ENCODE peak calls at places on chromosomes 16 and 17, in five cellular contexts. L, D, M, Z and A are unnamed samples.

GRCh38 chr17:77790143-77790829 is 168.2 kb upstream of the TNRC6C start:
- DNase-seq in L (no peak), D (no peak), M (no peak), Z (no peak), A (no peak)

GRCh38 chr17:51166987-51167931 is 1.0 kb downstream of the NME2 start:
- DNase-seq in L (peak; percentile 75), D (peak; percentile 56), M (no peak), Z (peak; percentile 74), A (peak; percentile 49)

GRCh38 chr16:85084841-85085535 is 27.3 kb downstream of the CIBAR2 start:
- DNase-seq in L (no peak), D (no peak), M (no peak), Z (no peak), A (no peak)

GRCh38 chr17:81518785-81519283 is 6.2 kb upstream of the ACTG1 start:
- DNase-seq in L (no peak), D (peak; percentile 70), M (peak; percentile 49), Z (peak; percentile 79), A (no peak)

GRCh38 chr16:9415588-9415987 is 324.1 kb downstream of the HAPSTR1 start:
- DNase-seq in L (peak; percentile 35), D (no peak), M (no peak), Z (no peak), A (no peak)

GRCh38 chr17:62807812-62808575 is at the start of gene MARCHF10:
- DNase-seq in L (peak; percentile 71), D (peak; percentile 37), M (no peak), Z (no peak), A (no peak)

GRCh38 chr16:30120340-30121105 is 2.5 kb downstream of the MAPK3 start:
- DNase-seq in L (no peak), D (no peak), M (no peak), Z (no peak), A (no peak)

GRCh38 chr17:15966183-15966878 is 21.4 kb downstream of the ADORA2B start:
- DNase-seq in L (peak; percentile 65), D (peak; percentile 94), M (no peak), Z (no peak), A (no peak)

GRCh38 chr16:30018731-30019158 is 4.3 kb upstream of the C16orf92 start:
- DNase-seq in L (peak; percentile 72), D (no peak), M (no peak), Z (no peak), A (no peak)

GRCh38 chr16:53518550-53519416 is 15.8 kb upstream of the AKTIP start:
- DNase-seq in L (peak; percentile 20), D (peak; percentile 73), M (peak; percentile 68), Z (peak; percentile 8), A (peak; percentile 56)

GRCh38 chr17:44794699-44795413 is 35.2 kb downstream of the GJC1 start:
- DNase-seq in L (no peak), D (no peak), M (no peak), Z (peak; percentile 96), A (no peak)

GRCh38 chr17:29614345-29615047 is 8.2 kb downstream of the CORO6 start:
- DNase-seq in L (no peak), D (no peak), M (no peak), Z (no peak), A (no peak)

DNA sequence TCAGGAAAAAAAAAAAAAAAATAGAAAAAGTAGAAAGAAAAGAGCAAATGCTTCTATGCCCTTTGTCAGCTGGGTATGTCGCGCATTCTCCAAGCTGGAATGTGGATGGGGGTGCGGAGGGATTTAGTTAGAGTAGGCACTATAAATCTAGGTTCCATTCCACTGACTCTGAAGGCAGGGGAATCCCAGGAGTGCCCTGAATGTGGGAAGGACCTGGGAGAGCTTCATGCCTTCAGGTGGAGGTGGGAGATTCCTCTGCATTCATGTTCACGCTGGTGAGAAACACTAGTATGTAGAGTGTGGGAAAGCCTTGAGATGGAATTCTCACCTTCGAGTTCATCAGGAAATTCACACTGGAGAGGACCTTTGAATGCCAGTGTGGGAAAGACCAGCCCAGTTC is 12.4 kb downstream of the ZNF232 start:
- DNase-seq in L (no peak), D (no peak), M (no peak), Z (no peak), A (no peak)
- H3K9me3 ChIP-seq in L (peaks cover 12% of the 10 kb centered on the region), D (peaks cover 34% of the 10 kb centered on the region), M (no peaks in the 10 kb centered on the region), Z (peaks cover 4% of the 10 kb centered on the region), A (peaks cover 18% of the 10 kb centered on the region)

GRCh38 chr17:22703786-22704441 is 1011.6 kb downstream of the KCNJ18 start:
- DNase-seq in L (no peak), D (no peak), M (no peak), Z (no peak), A (no peak)
- H3K9me3 ChIP-seq in L (no peaks in the 10 kb centered on the region), D (no peaks in the 10 kb centered on the region), M (no peaks in the 10 kb centered on the region), Z (no peaks in the 10 kb centered on the region), A (no peaks in the 10 kb centered on the region)

GRCh38 chr16:35146723-35147458 is 1687.5 kb downstream of the TP53TG3F start:
- DNase-seq in L (no peak), D (no peak), M (no peak), Z (no peak), A (no peak)
- H3K9me3 ChIP-seq in L (no peaks in the 10 kb centered on the region), D (no peaks in the 10 kb centered on the region), M (no peaks in the 10 kb centered on the region), Z (no peaks in the 10 kb centered on the region), A (no peaks in the 10 kb centered on the region)

GRCh38 chr17:34222732-34223486 is 32.2 kb upstream of the CCL2 start:
- DNase-seq in L (no peak), D (no peak), M (no peak), Z (peak; percentile 20), A (no peak)

GRCh38 chr17:34220776-34221390 is 34.2 kb upstream of the CCL2 start:
- DNase-seq in L (no peak), D (peak; percentile 64), M (no peak), Z (no peak), A (no peak)

GRCh38 chr17:34220045-34220775 is 34.9 kb upstream of the CCL2 start:
- DNase-seq in L (no peak), D (no peak), M (no peak), Z (no peak), A (no peak)

DNA sequence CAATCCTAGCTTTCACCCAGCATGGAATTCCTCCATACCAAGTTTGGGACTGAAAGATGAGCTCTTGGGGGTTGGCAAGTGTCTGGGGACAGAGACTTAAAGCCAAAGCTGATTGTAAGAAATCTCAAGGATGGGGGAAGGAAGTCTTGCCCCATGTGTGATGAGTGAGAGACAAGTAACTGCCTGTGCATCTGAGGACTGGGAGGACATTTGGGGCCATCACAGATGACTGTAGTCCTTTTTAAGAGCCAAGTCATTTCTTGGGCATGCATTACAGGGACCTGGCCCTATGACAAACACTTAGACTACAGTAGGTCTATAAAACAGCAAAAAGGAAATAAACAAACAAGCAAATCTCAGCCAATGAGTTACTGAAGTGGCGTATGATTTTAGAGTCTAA is 36.3 kb upstream of the CCL2 start:
- DNase-seq in L (no peak), D (no peak), M (no peak), Z (no peak), A (no peak)
- H3K9me3 ChIP-seq in L (no peaks in the 10 kb centered on the region), D (no peaks in the 10 kb centered on the region), M (no peaks in the 10 kb centered on the region), Z (no peaks in the 10 kb centered on the region), A (no peaks in the 10 kb centered on the region)

GRCh38 chr16:62965831-62966230 is 929.6 kb upstream of the CDH8 start:
- DNase-seq in L (no peak), D (no peak), M (no peak), Z (no peak), A (no peak)
- H3K9me3 ChIP-seq in L (no peaks in the 10 kb centered on the region), D (no peaks in the 10 kb centered on the region), M (no peaks in the 10 kb centered on the region), Z (no peaks in the 10 kb centered on the region), A (no peaks in the 10 kb centered on the region)

GRCh38 chr16:3470723-3471122 is 24.6 kb downstream of the C16orf90 start:
- DNase-seq in L (no peak), D (no peak), M (no peak), Z (no peak), A (no peak)
- H3K9me3 ChIP-seq in L (no peaks in the 10 kb centered on the region), D (no peaks in the 10 kb centered on the region), M (no peaks in the 10 kb centered on the region), Z (no peaks in the 10 kb centered on the region), A (no peaks in the 10 kb centered on the region)

GRCh38 chr16:35745191-35745590 is 2285.8 kb downstream of the TP53TG3F start:
- DNase-seq in L (no peak), D (no peak), M (no peak), Z (no peak), A (no peak)

GRCh38 chr16:35745821-35746248 is 2286.4 kb downstream of the TP53TG3F start:
- DNase-seq in L (no peak), D (no peak), M (no peak), Z (no peak), A (no peak)

GRCh38 chr16:35744716-35745115 is 2285.3 kb downstream of the TP53TG3F start:
- DNase-seq in L (no peak), D (no peak), M (no peak), Z (no peak), A (no peak)

GRCh38 chr16:35743101-35743692 is 2283.8 kb downstream of the TP53TG3F start:
- DNase-seq in L (no peak), D (no peak), M (no peak), Z (no peak), A (no peak)

DNA sequence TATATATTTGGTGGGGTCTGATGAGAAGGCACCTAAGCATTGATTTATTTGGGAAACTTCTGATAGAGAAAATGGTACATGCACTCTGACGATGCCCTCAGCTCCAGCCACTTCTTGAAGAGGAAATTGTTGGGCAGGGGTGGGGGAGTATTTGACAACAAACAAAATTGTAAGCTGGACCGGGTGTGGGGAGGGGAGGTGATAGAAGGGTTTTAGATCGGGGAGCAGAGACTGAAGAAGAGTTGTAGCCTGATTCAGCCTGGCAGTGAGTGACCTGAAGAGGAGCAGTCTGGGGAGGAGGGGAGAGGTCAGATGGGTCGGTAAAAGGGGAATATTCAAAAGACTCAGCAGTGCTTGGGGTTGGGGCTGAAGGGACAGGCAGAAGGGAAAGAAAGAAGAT is 2284.7 kb downstream of the TP53TG3F start:
- DNase-seq in L (no peak), D (no peak), M (no peak), Z (no peak), A (no peak)
- H3K9me3 ChIP-seq in L (no peaks in the 10 kb centered on the region), D (peaks cover 4% of the 10 kb centered on the region), M (no peaks in the 10 kb centered on the region), Z (no peaks in the 10 kb centered on the region), A (peaks cover 5% of the 10 kb centered on the region)

GRCh38 chr17:10141436-10141835 is 57.0 kb downstream of the GAS7 start:
- DNase-seq in L (no peak), D (no peak), M (no peak), Z (no peak), A (no peak)

GRCh38 chr17:10135539-10136257 is 62.7 kb downstream of the GAS7 start:
- DNase-seq in L (no peak), D (peak; percentile 65), M (peak; percentile 86), Z (peak; percentile 91), A (no peak)

GRCh38 chr17:10136258-10136981 is 62.0 kb downstream of the GAS7 start:
- DNase-seq in L (no peak), D (no peak), M (no peak), Z (no peak), A (no peak)

GRCh38 chr17:10144456-10144855 is 54.0 kb downstream of the GAS7 start:
- DNase-seq in L (no peak), D (no peak), M (no peak), Z (no peak), A (no peak)

DNA sequence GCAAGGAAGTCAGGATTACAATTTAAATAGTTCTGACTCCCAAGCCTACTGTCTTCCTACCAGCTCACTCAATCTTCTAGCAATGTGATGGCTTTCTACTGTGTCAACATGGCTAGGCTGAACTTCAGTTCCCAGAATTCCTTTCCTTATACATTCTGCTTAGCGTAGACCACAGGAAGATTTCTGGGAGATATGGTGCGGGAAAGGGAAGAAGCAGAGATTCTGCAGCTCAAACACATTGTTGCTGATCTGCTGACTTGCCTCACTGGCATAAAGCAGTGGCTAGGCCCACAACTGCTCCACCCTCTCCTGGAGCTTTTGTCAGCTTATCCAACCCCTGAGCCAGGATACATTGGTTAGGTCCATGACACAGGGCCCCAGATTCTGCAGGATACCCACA is 58.8 kb downstream of the GAS7 start:
- DNase-seq in L (no peak), D (no peak), M (no peak), Z (no peak), A (no peak)
- H3K9me3 ChIP-seq in L (no peaks in the 10 kb centered on the region), D (no peaks in the 10 kb centered on the region), M (no peaks in the 10 kb centered on the region), Z (no peaks in the 10 kb centered on the region), A (no peaks in the 10 kb centered on the region)